ENCODE peak calls at places on chromosomes 5 and 9, in six cellular contexts. C is coronary artery, I is left ventricle myocardium inferior, Y is cardiac muscle cell, S is fibroblast of the aortic adventitia, P is neuronal stem cell. W is an unnamed sample.

GRCh38 chr5:16964821-16965220 is 28.7 kb upstream of the MYO10 start:
- DNase-seq in C (no peak), I (no peak), Y (peak; percentile 51), S (no peak), P (no peak), W (no peak)

GRCh38 chr5:151153766-151154272 is 3.8 kb downstream of the ANXA6 start:
- DNase-seq in C (no peak), I (no peak), Y (no peak), S (no peak), P (no peak), W (no peak)

GRCh38 chr5:149730620-149731331 is 666 bp downstream of the PPARGC1B start:
- DNase-seq in C (no peak), I (peak; percentile 65), Y (peak; percentile 59), S (no peak), P (peak; percentile 48), W (peak; percentile 82)

GRCh38 chr5:88833371-88834107 is 49.4 kb downstream of the MEF2C start:
- DNase-seq in C (peak; percentile 85), I (peak; percentile 36), Y (peak; percentile 59), S (peak; percentile 89), P (no peak), W (peak; percentile 58)

GRCh38 chr9:83238871-83239624 is 176.1 kb upstream of the RASEF start:
- DNase-seq in C (no peak), I (no peak), Y (peak; percentile 85), S (peak; percentile 35), P (no peak), W (no peak)

GRCh38 chr5:147530801-147531389 is 21.0 kb upstream of the DPYSL3 start:
- DNase-seq in C (no peak), I (no peak), Y (no peak), S (peak; percentile 87), P (no peak), W (no peak)

GRCh38 chr5:174903333-174903732 is 179.0 kb downstream of the MSX2 start:
- DNase-seq in C (no peak), I (no peak), Y (no peak), S (no peak), P (no peak), W (no peak)

GRCh38 chr9:83177747-83178146 is 114.8 kb upstream of the RASEF start:
- DNase-seq in C (no peak), I (no peak), Y (no peak), S (no peak), P (no peak), W (no peak)

GRCh38 chr5:158017433-158017832 is 158.5 kb upstream of the CLINT1 start:
- DNase-seq in C (no peak), I (no peak), Y (no peak), S (no peak), P (peak; percentile 37), W (no peak)

GRCh38 chr9:76403352-76403751 is 9.1 kb upstream of the RFK start:
- DNase-seq in C (no peak), I (no peak), Y (no peak), S (peak; percentile 90), P (no peak), W (no peak)
- H3K4me3 ChIP-seq in C (peak overlapping the region; percentile 53), I (peak overlapping the region; percentile 31), Y (no peak overlapping the region), S (peak overlapping the region; percentile 19), P (no peak overlapping the region), W (peak overlapping the region; percentile 3)

GRCh38 chr5:173035904-173036707 is 20.0 kb upstream of the CREBRF start:
- DNase-seq in C (no peak), I (no peak), Y (no peak), S (no peak), P (no peak), W (no peak)
- H3K4me3 ChIP-seq in C (peak overlapping the region; percentile 33), I (peak overlapping the region; percentile 28), Y (no peak overlapping the region), S (no peak overlapping the region), P (no peak overlapping the region), W (no peak overlapping the region)

GRCh38 chr9:79131375-79131774 is 440.4 kb upstream of the TLE4 start:
- DNase-seq in C (no peak), I (no peak), Y (no peak), S (no peak), P (no peak), W (no peak)
- H3K4me3 ChIP-seq in C (no peak overlapping the region), I (no peak overlapping the region), Y (no peak overlapping the region), S (no peak overlapping the region), P (no peak overlapping the region), W (no peak overlapping the region)

DNA sequence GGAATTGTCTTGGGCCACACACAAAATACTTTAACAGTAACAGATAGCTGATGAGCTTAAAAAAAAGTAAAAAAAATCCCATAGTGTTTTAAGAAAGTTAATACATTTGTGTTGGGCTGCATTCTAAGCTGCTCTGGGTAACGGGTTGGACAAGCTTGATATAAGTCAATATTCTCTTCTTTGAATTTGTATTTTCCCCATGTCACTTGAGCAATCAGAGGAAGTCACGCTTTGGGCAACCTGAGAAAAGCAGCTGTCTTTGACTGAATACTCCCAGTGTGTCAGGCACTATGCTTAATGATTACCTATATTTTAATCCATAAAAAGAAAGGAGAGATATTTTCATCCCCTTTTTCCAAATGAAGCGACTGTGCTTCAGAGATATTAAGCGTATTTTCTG is 84.9 kb downstream of the ATP10B start:
- DNase-seq in C (no peak), I (no peak), Y (no peak), S (no peak), P (no peak), W (no peak)
- H3K4me3 ChIP-seq in C (no peak overlapping the region), I (no peak overlapping the region), Y (no peak overlapping the region), S (no peak overlapping the region), P (no peak overlapping the region), W (no peak overlapping the region)

DNA sequence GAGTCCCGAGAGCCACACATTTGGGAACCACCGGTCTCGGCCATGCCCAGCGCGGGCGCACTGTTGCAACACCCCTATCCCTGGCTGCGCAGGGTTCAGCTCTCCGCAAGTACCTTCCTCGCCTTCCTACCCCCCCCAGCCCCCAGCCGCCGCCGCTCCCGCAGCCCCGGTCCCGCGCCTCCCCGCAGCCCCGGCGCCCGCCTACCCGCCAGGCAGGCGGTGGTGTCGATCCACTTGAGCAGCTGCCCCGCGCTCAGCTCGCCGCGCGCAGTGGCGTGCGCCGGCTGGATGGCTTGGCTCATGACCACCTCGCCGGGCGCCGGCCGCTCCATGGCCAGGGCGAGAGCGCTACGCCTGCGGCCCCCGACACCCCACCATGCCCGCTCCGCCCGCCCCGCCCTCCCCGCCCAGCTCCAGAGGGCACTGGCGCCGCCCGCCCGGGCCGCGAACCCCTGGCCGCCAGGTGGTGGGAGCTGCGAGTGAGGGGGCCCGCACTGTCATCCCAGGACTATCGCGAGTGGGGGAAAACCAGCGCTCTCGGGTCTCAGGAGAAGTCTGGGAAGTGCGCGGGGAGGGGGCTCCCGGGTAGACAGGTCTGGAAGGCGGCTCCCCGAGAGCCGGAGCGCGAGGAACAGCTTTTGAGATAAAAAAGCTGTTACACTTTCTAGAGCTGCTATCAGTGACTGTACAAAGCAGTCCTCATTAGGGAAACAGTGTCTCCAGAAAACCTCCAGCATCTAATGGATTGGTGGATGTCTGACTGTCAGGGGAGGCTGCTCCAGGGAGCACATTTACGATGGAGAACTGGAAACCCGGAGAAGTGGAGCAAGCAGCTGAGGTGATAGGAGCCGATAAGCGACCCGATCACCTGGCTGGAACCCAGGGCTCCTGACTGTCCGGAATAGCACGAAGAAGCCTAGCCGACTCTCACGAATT is at the start of gene ACOT12:
- DNase-seq in C (no peak), I (no peak), Y (peak; percentile 55), S (peak; percentile 16), P (peak; percentile 35), W (peak; percentile 77)
- H3K4me3 ChIP-seq in C (peak within 1 kb of the TSS; percentile 81), I (peak within 1 kb of the TSS; percentile 62), Y (peak within 1 kb of the TSS; percentile 31), S (peak within 1 kb of the TSS; percentile 51), P (no peak within 1 kb of the TSS), W (peak within 1 kb of the TSS; percentile 12)

DNA sequence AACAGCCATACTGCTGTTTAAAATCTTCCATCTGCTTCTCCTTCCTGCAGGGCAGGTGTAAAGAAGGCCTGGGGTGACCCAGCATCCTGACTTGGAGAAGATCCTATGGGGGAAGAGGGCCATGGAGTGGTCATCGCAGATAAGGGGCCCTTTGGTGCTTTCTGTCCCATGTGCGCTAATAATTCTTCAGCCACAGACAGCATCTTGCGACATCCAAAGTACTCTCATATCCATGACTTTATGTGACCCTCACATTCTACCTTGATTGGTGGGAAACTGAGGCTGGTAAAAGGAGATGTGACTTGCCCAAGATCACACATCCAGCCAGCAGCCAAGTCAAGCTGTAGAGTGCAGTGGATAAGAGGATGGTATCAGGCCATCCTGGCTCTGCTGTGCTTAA is 44.3 kb upstream of the HAND1 start:
- DNase-seq in C (no peak), I (no peak), Y (no peak), S (no peak), P (no peak), W (no peak)
- H3K4me3 ChIP-seq in C (no peak overlapping the region), I (no peak overlapping the region), Y (no peak overlapping the region), S (no peak overlapping the region), P (no peak overlapping the region), W (no peak overlapping the region)

GRCh38 chr5:1142886-1143669 is 31.2 kb upstream of the SLC12A7 start:
- DNase-seq in C (no peak), I (no peak), Y (no peak), S (no peak), P (no peak), W (no peak)

GRCh38 chr5:1144089-1144488 is 32.2 kb upstream of the SLC12A7 start:
- DNase-seq in C (no peak), I (no peak), Y (no peak), S (no peak), P (no peak), W (peak; percentile 76)

GRCh38 chr5:1141827-1142226 is 30.0 kb upstream of the SLC12A7 start:
- DNase-seq in C (no peak), I (no peak), Y (no peak), S (no peak), P (no peak), W (no peak)

GRCh38 chr5:1144638-1145396 is 33.0 kb upstream of the SLC12A7 start:
- DNase-seq in C (no peak), I (no peak), Y (no peak), S (no peak), P (no peak), W (no peak)

GRCh38 chr5:1143670-1143951 is 31.7 kb upstream of the SLC12A7 start:
- DNase-seq in C (no peak), I (no peak), Y (no peak), S (no peak), P (no peak), W (no peak)
- H3K4me3 ChIP-seq in C (no peak overlapping the region), I (no peak overlapping the region), Y (no peak overlapping the region), S (no peak overlapping the region), P (no peak overlapping the region), W (no peak overlapping the region)

GRCh38 chr9:87498046-87498815 is 564 bp downstream of the DAPK1 start:
- DNase-seq in C (no peak), I (peak; percentile 31), Y (peak; percentile 85), S (peak; percentile 28), P (peak; percentile 66), W (peak; percentile 78)
- H3K4me3 ChIP-seq in C (peak overlapping the region; percentile 85), I (peak overlapping the region; percentile 78), Y (peak overlapping the region; percentile 78), S (peak overlapping the region; percentile 74), P (peak overlapping the region; percentile 64), W (peak overlapping the region; percentile 30)

DNA sequence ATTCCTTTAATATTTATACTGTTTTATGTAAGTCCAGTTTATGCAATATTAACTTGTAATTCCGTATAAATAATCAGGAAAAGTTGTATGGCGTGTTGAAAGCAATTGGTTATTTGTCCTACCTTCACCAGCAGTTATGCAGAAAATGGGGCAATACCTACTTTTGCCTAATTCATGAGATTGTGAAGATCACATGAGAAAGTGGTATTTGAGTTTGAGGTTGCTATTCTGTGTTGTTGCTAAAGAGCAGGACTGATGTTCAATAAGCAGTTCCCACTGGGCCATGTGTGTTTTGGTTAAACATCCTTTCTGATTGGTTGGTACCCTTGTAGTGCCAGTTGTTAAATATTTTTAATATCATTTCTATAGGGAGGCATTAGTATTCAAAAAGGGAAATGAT is 3.2 kb downstream of the TGFBR1 start:
- DNase-seq in C (no peak), I (no peak), Y (no peak), S (no peak), P (no peak), W (no peak)
- H3K4me3 ChIP-seq in C (no peak overlapping the region), I (no peak overlapping the region), Y (no peak overlapping the region), S (no peak overlapping the region), P (no peak overlapping the region), W (no peak overlapping the region)

W was measured in aorta.